ENCODE peak calls at places on chromosomes 12 and 14, in nine cellular contexts. S, R, N, O, H, Z, M, P and K are unnamed samples. For H3K4me1 and H3K27me3, the result is how much of the 10 kb centered on the place peaks cover.

GRCh38 chr12:100651694-100652093 is 78.2 kb downstream of the GAS2L3 start:
- DNase-seq in N (no peak), M (no peak), P (no peak), H (no peak), R (peak), Z (no peak), S (no peak), O (no peak), K (no peak)

GRCh38 chr14:95300002-95300696 is 19.6 kb downstream of the CLMN start:
- DNase-seq in P (no peak), H (no peak), S (no peak), N (no peak), Z (no peak), R (no peak), O (no peak), M (no peak), K (no peak)

GRCh38 chr12:116759783-116760581 is 21.9 kb downstream of the RNFT2 start:
- DNase-seq in N (peak), R (peak), Z (peak), P (peak), M (no peak), S (no peak), H (peak), O (no peak), K (no peak)

GRCh38 chr12:52214421-52214802 is 18.6 kb upstream of the KRT7 start:
- DNase-seq in S (no peak), N (no peak), H (no peak), R (no peak), M (no peak), Z (no peak), P (no peak), O (no peak), K (no peak)

GRCh38 chr14:41280745-41281144 is 325.9 kb upstream of the LRFN5 start:
- DNase-seq in Z (no peak), S (no peak), H (no peak), N (no peak), R (no peak), P (no peak), O (no peak), M (no peak), K (no peak)

GRCh38 chr14:69387311-69387710 is 10.8 kb downstream of the ERH start:
- DNase-seq in M (no peak), Z (no peak), S (no peak), H (no peak), R (no peak), P (no peak), N (no peak), O (no peak), K (no peak)

GRCh38 chr14:71358209-71358931 is 451.1 kb downstream of the PCNX1 start:
- DNase-seq in S (peak), P (no peak), Z (no peak), N (no peak), R (no peak), H (no peak), M (no peak), O (no peak), K (no peak)

GRCh38 chr12:18808221-18808620 is 70.3 kb downstream of the CAPZA3 start:
- DNase-seq in P (no peak), H (no peak), S (no peak), M (no peak), R (no peak), N (no peak), Z (no peak), O (no peak), K (no peak)

GRCh38 chr12:91210577-91210976 is 28.0 kb upstream of the DCN start:
- DNase-seq in P (no peak), M (no peak), N (peak), O (no peak), Z (peak), H (no peak), R (no peak), S (no peak), K (no peak)

GRCh38 chr12:43252585-43252984 is 299.4 kb downstream of the ADAMTS20 start:
- DNase-seq in N (no peak), H (no peak), R (no peak), S (no peak), O (no peak), P (no peak), M (no peak), Z (no peak), K (no peak)

GRCh38 chr12:88684610-88685009 is 104.3 kb upstream of the KITLG start:
- DNase-seq in S (no peak), P (peak), O (no peak), Z (no peak), M (no peak), N (no peak), R (no peak), H (no peak), K (no peak)

GRCh38 chr14:99745307-99745951 is 47.8 kb upstream of the EML1 start:
- DNase-seq in O (no peak), M (no peak), H (no peak), Z (no peak), R (no peak), N (no peak), S (no peak), P (no peak), K (no peak)

GRCh38 chr12:105212431-105212830 is 23.5 kb downstream of the APPL2 start:
- DNase-seq in R (no peak), H (no peak), S (no peak), O (no peak), M (peak), N (no peak), Z (no peak), P (no peak), K (no peak)

GRCh38 chr14:61385002-61385685 is 63.8 kb downstream of the PRKCH start:
- DNase-seq in P (peak), O (no peak), R (no peak), N (no peak), S (no peak), Z (no peak), M (peak), H (no peak), K (no peak)

GRCh38 chr14:70894868-70895267 is 12.4 kb upstream of the PCNX1 start:
- DNase-seq in M (peak), P (no peak), R (no peak), Z (no peak), O (no peak), S (no peak), H (no peak), N (no peak), K (no peak)

GRCh38 chr12:27424631-27425230 is 21.8 kb upstream of the SMCO2 start:
- DNase-seq in N (peak), R (no peak), P (no peak), Z (peak), M (peak), O (peak), S (no peak), H (no peak), K (no peak)

GRCh38 chr14:28831126-28831525 is 64.5 kb downstream of the FOXG1 start:
- DNase-seq in P (no peak), N (no peak), S (no peak), H (no peak), M (no peak), O (no peak), R (no peak), Z (no peak), K (no peak)

GRCh38 chr14:104923596-104924420 is 871 bp upstream of the PLD4 start:
- DNase-seq in H (no peak), M (no peak), N (no peak), P (no peak), Z (no peak), O (no peak), R (no peak), S (no peak), K (no peak)

DNA sequence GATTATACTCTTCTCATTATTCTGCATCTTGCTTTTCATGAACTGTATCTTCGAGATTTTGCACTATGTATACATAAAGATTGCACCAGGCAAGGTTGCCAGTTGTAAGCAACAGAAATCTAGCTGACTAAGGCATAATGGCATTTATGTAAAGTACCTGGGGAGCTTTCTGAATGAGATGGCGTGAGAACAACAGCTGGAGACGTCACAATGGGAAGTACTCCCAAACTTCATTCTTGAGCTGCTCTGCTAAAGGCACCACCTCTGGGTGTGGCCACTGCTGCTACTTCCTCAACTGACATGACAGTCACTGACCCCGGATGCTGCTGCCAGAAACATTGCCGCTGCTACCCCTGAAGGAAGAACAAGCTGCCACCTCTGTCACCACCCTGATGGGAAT is 220.7 kb downstream of the NOVA1 start:
- DNase-seq in P (no peak), S (no peak), Z (no peak), R (peak), H (no peak), O (no peak), N (no peak), M (peak), K (no peak)
- H3K4me1 ChIP-seq in P (under half), S (under half), Z (under half), R (under half), H (under half), O (under half), N (under half), M (under half), K (under half)

DNA sequence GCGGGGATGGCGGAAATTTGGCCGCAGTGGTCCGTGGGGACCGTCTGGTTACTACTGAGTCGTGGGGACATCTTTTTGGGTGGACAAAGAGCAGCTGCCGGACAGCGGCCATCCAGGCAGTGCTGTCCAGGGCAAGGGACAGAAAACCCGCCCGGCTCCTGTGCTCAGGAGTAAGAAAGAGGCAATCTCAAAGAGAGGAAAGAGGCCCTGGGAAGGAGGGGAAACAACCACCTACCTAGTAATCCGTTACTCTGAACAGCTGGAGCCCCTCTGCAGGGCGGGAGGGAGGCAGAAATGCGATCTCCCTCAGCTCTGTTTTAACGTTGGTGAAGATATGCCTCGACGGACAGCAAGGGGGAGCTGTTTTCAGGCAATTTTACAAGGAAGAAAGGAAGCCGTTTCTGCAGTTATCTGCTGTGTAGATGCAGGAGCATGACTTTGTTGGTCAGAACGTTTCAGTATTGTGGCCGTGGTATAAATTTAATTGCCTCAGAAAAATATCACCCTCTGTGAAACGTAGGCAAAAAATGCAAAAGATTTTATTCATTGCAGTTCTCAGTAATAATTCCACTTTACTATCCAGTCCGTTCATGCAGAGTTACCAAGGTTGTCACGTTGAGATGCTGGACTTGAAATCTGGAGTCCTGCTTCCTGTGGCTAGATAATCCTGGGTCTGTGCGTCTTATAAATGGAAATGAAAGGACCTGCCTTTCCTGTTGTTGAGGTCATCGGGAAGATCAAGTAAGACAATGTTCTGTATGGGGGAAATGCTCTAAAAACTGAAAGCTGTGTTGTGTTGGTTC is 1.1 kb upstream of the AVPR1A start:
- DNase-seq in Z (peak), N (peak), O (peak), P (peak), H (peak), R (peak), S (no peak), M (peak), K (peak)
- H3K27me3 ChIP-seq in Z (under half), N (half or more), O (under half), P (half or more), H (half or more), R (under half), S (half or more), M (half or more), K (under half)

DNA sequence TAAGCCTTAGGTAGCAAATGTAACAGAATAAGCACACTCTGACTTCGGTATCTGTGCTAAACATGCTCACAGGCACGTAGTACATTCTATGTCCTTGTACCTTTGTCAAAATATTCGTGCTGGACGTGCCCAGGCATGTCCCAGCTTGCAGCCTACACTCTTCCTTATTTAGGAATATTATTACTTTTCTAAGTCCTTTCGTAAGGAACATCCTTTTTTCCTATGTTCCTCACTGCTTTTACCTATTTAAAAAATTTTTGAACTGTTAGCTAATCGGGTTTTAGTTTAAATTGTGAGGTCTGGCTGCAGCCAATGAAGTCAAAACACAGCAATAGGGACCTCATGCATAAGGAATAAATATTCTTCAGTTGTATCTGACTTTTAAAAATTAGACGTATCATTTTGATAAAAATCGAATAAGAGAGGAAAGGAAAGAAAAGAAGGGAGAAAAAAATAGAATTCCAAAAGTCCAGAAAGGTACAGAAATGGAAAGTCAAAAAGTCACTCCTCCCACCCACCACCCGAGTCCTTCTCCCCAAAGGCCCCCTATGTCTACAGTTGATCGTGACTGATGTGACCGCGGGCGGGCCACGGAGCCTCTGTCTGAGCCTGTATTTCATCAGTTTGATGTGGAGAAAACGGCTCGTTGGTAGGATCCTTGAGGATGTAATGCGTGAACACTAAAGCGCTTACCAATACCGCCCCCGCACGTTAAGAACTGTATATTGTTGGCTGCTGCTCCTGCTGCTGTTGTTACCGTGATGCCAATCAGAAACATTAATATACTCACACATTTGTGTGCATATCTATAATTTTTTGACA is 24.4 kb upstream of the UBC start:
- DNase-seq in Z (peak), S (no peak), M (peak), N (peak), R (peak), O (peak), P (peak), H (peak), K (peak)
- TF ChIP-seq CTCF in Z (peak), S (peak), M (peak), N (peak), R (peak), O (peak), P (peak), H (peak), K (no peak)

GRCh38 chr12:108568653-108569154 is 6.3 kb downstream of the ISCU start:
- DNase-seq in M (no peak), O (no peak), Z (no peak), R (no peak), S (peak), P (peak), H (no peak), N (no peak), K (no peak)

GRCh38 chr12:108571604-108572165 is 9.3 kb downstream of the ISCU start:
- DNase-seq in H (no peak), O (no peak), S (peak), Z (peak), N (no peak), P (no peak), R (no peak), M (no peak), K (no peak)

GRCh38 chr12:108572166-108572790 is 9.9 kb downstream of the ISCU start:
- DNase-seq in P (no peak), H (no peak), Z (no peak), O (no peak), M (no peak), N (no peak), R (no peak), S (peak), K (no peak)

GRCh38 chr12:108573310-108573709 is 10.9 kb downstream of the ISCU start:
- DNase-seq in P (no peak), O (no peak), M (no peak), R (no peak), S (no peak), H (no peak), N (no peak), Z (no peak), K (no peak)

GRCh38 chr12:108570743-108571603 is 8.6 kb downstream of the ISCU start:
- DNase-seq in S (peak), M (no peak), N (no peak), H (no peak), O (no peak), Z (peak), P (no peak), R (no peak), K (no peak)
- H3K4me1 ChIP-seq in S (under half), M (under half), N (under half), H (under half), O (under half), Z (under half), P (under half), R (under half), K (under half)

GRCh38 chr14:101073598-101073965 is 170.1 kb upstream of the RTL1 start:
- DNase-seq in H (no peak), N (no peak), O (no peak), P (no peak), Z (no peak), R (no peak), S (no peak), M (no peak), K (no peak)
- H3K27me3 ChIP-seq in H (half or more), N (under half), O (under half), P (under half), Z (under half), R (under half), S (half or more), M (under half), K (under half)

GRCh38 chr12:122501489-122501989 is 807 bp upstream of the ZCCHC8 start:
- DNase-seq in N (no peak), S (no peak), R (no peak), P (no peak), Z (no peak), H (no peak), O (no peak), M (no peak), K (no peak)
- TF ChIP-seq CTCF in N (no peak), S (no peak), R (no peak), P (no peak), Z (no peak), H (no peak), O (no peak), M (no peak), K (no peak)

GRCh38 chr14:91350483-91350812 is 67.2 kb downstream of the CCDC88C start:
- DNase-seq in N (no peak), O (no peak), P (no peak), M (no peak), Z (no peak), R (no peak), H (no peak), S (no peak), K (no peak)

GRCh38 chr14:91350813-91351507 is 66.7 kb downstream of the CCDC88C start:
- DNase-seq in S (no peak), M (no peak), N (no peak), Z (no peak), O (no peak), R (no peak), P (no peak), H (no peak), K (no peak)

GRCh38 chr14:91351508-91351853 is 66.1 kb downstream of the CCDC88C start:
- DNase-seq in S (no peak), N (no peak), P (no peak), Z (no peak), M (no peak), O (no peak), H (no peak), R (no peak), K (no peak)

GRCh38 chr14:91352696-91353692 is 64.6 kb downstream of the CCDC88C start:
- DNase-seq in N (no peak), O (no peak), Z (no peak), P (no peak), M (no peak), H (no peak), S (no peak), R (no peak), K (no peak)

GRCh38 chr14:91352101-91352500 is 65.5 kb downstream of the CCDC88C start:
- DNase-seq in S (no peak), P (no peak), R (no peak), M (no peak), Z (no peak), H (peak), O (no peak), N (peak), K (no peak)
- H3K4me1 ChIP-seq in S (under half), P (under half), R (under half), M (under half), Z (under half), H (under half), O (under half), N (under half), K (under half)

DNA sequence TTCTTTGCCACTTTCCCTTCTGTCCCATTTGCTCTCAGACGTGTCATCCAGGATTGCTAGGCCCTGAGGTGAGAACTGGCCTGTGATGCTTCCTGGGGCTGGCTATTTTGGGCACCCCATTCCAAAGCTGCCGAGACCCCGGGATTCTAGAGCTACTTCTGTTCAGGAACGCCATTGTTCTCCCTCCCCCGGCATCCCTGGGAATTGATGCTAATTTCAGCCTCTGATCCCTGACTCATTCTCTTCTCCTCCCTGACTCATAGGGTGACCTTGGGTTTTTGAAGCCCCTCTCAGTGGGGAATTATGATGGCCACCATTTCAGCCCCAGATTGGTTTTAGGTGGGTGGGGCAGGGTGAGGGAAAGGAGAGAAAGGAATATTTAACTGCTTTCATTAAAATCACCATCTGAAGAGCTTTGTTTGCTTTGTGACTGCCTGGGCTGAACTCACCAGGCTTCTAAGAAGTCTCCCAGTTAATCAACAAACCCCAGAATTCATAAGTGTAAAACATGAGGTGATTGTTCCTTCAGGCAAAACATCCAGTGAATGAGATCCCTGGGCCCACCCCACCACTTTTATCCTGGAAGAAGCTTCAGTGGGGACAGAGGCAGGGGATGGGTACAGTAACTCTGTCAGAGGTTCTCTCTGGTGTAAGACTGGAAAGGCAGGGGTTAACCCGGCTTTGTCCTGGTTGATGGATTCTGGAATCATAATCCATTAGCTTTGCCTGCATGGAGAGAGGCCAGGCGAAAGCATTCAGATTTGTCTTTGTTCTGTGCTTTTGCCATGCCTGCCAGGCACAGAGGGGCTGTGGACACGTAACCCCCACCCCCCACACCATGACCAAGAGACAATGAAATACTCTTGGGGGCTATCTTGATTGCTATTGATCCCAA is 16.5 kb downstream of the PDE1B start:
- DNase-seq in P (no peak), O (no peak), Z (no peak), S (no peak), R (peak), N (no peak), M (no peak), H (no peak), K (no peak)
- H3K27me3 ChIP-seq in P (under half), O (under half), Z (under half), S (under half), R (under half), N (under half), M (half or more), H (half or more), K (under half)

GRCh38 chr12:102950107-102950949 is 7.1 kb upstream of the ASCL1 start:
- DNase-seq in H (no peak), N (no peak), P (no peak), S (peak), Z (no peak), M (no peak), R (peak), O (no peak), K (no peak)
- TF ChIP-seq CTCF in H (no peak), N (no peak), P (no peak), S (no peak), Z (no peak), M (no peak), R (peak), O (peak), K (no peak)